ENCODE peak calls at places on chromosomes 11 and 22, in nine cellular contexts. C is NCI-H1417, A is MV-4-11, L is iris pigment epithelial cell, X is cardiac fibroblast, M is lower leg skin, E is NCI-H1092, Y is lower lobe of right lung, V is aorta. F is an unnamed sample.

GRCh38 chr11:1749020-1749758 is 1.2 kb downstream of the IFITM10 start:
- DNase-seq in C (no peak), A (no peak), L (no peak), X (peak; percentile 40), M (no peak), E (no peak), Y (peak; percentile 55), V (peak; percentile 87), F (no peak)

GRCh38 chr11:85682330-85683305 is 3.4 kb downstream of the CCDC89 start:
- DNase-seq in C (peak; percentile 44), A (peak; percentile 15), L (peak; percentile 23), X (peak; percentile 68), M (no peak), E (peak; percentile 74), Y (peak; percentile 80), V (peak; percentile 91), F (no peak)

GRCh38 chr22:41449321-41449720 is 2.7 kb upstream of the TOB2 start:
- DNase-seq in C (no peak), A (no peak), L (no peak), X (peak; percentile 16), M (peak; percentile 34), E (no peak), Y (no peak), V (peak; percentile 44), F (no peak)

GRCh38 chr22:43001271-43002197 is 13.4 kb downstream of the PACSIN2 start:
- DNase-seq in C (no peak), A (peak; percentile 90), L (peak; percentile 62), X (peak; percentile 73), M (no peak), E (no peak), Y (peak; percentile 67), V (peak; percentile 62), F (no peak)

GRCh38 chr11:12287374-12288211 is 89.8 kb upstream of the PARVA start:
- DNase-seq in C (no peak), A (no peak), L (peak; percentile 98), X (peak; percentile 96), M (peak; percentile 30), E (peak; percentile 65), Y (no peak), V (peak; percentile 94), F (peak; percentile 25)

GRCh38 chr11:112963368-112963955 is 2.2 kb downstream of the NCAM1 start:
- DNase-seq in C (peak; percentile 83), A (no peak), L (no peak), X (no peak), M (no peak), E (peak; percentile 68), Y (no peak), V (no peak), F (no peak)

GRCh38 chr22:17788023-17788330 is 13.7 kb upstream of the BID start:
- DNase-seq in C (no peak), A (peak; percentile 85), L (no peak), X (no peak), M (no peak), E (no peak), Y (no peak), V (no peak), F (no peak)

GRCh38 chr22:43473441-43473840 is 61.6 kb downstream of the MPPED1 start:
- DNase-seq in C (no peak), A (no peak), L (no peak), X (no peak), M (no peak), E (no peak), Y (no peak), V (peak; percentile 37), F (no peak)

GRCh38 chr11:111349191-111349695 is 29.8 kb downstream of the POU2AF1 start:
- DNase-seq in C (no peak), A (no peak), L (no peak), X (no peak), M (no peak), E (no peak), Y (no peak), V (no peak), F (no peak)

GRCh38 chr11:133930767-133931448 is 25.9 kb downstream of the IGSF9B start:
- DNase-seq in C (no peak), A (no peak), L (no peak), X (peak; percentile 10), M (no peak), E (no peak), Y (no peak), V (peak; percentile 76), F (no peak)

GRCh38 chr11:58188770-58189169 is at the start of gene OR9Q2:
- DNase-seq in C (no peak), A (no peak), L (no peak), X (no peak), M (no peak), E (no peak), Y (no peak), V (no peak), F (no peak)

GRCh38 chr22:23120415-23120899 is 21.3 kb downstream of the RSPH14 start:
- DNase-seq in C (no peak), A (no peak), L (no peak), X (no peak), M (no peak), E (no peak), Y (no peak), V (no peak), F (no peak)

GRCh38 chr11:40722179-40722795 is 737.2 kb downstream of the LRRC4C start:
- DNase-seq in C (no peak), A (no peak), L (peak; percentile 4), X (peak; percentile 10), M (no peak), E (no peak), Y (no peak), V (no peak), F (peak; percentile 43)

GRCh38 chr11:5575159-5575558 is 5.5 kb upstream of the OR52B6 start:
- DNase-seq in C (no peak), A (no peak), L (no peak), X (no peak), M (no peak), E (no peak), Y (no peak), V (no peak), F (no peak)

GRCh38 chr22:47457509-47458300 is 695.3 kb downstream of the TBC1D22A start:
- DNase-seq in C (no peak), A (no peak), L (no peak), X (no peak), M (no peak), E (no peak), Y (no peak), V (no peak), F (no peak)

GRCh38 chr11:108085672-108086071 is 35.7 kb upstream of the ACAT1 start:
- DNase-seq in C (no peak), A (no peak), L (no peak), X (no peak), M (no peak), E (no peak), Y (no peak), V (no peak), F (no peak)

F was measured in iPS DF 6.9.